ENCODE peak calls at places on chromosomes 16 and 17, in four cellular contexts. Q is colonic mucosa, G is stomach, I is cardiac muscle cell. D is an unnamed sample.

GRCh38 chr16:1466968-1467521 is 7.8 kb downstream of the CLCN7 start:
- DNase-seq in Q (no peak), G (no peak), I (no peak), D (no peak)

GRCh38 chr16:49458221-49458620 is 84.6 kb downstream of the C16orf78 start:
- DNase-seq in Q (peak; percentile 16), G (peak; percentile 21), I (no peak), D (no peak)

GRCh38 chr17:71023631-71024030 is 854.3 kb downstream of the KCNJ2 start:
- DNase-seq in Q (no peak), G (no peak), I (peak; percentile 6), D (no peak)

GRCh38 chr17:64974750-64975317 is 55.6 kb upstream of the LRRC37A3 start:
- DNase-seq in Q (no peak), G (no peak), I (no peak), D (no peak)

GRCh38 chr16:15704545-15704987 is 54.5 kb downstream of the NDE1 start:
- DNase-seq in Q (peak; percentile 81), G (peak; percentile 70), I (peak; percentile 82), D (peak; percentile 44)

GRCh38 chr16:931651-932500 is 38.9 kb downstream of the LMF1 start:
- DNase-seq in Q (no peak), G (no peak), I (no peak), D (no peak)

GRCh38 chr16:55842369-55843104 is 9.6 kb upstream of the CES1 start:
- DNase-seq in Q (no peak), G (no peak), I (peak; percentile 63), D (peak; percentile 54)

GRCh38 chr16:23060458-23061320 is 88.6 kb downstream of the USP31 start:
- DNase-seq in Q (peak; percentile 70), G (peak; percentile 79), I (peak; percentile 79), D (peak; percentile 67)

GRCh38 chr17:73850426-73850825 is 206.2 kb upstream of the SDK2 start:
- DNase-seq in Q (no peak), G (no peak), I (no peak), D (no peak)

GRCh38 chr17:21252289-21252874 is 828 bp downstream of the NATD1 start:
- DNase-seq in Q (no peak), G (no peak), I (no peak), D (no peak)

GRCh38 chr16:10992797-10993196 is 48.4 kb downstream of the CLEC16A start:
- DNase-seq in Q (peak; percentile 45), G (peak; percentile 43), I (peak; percentile 67), D (peak; percentile 58)

DNA sequence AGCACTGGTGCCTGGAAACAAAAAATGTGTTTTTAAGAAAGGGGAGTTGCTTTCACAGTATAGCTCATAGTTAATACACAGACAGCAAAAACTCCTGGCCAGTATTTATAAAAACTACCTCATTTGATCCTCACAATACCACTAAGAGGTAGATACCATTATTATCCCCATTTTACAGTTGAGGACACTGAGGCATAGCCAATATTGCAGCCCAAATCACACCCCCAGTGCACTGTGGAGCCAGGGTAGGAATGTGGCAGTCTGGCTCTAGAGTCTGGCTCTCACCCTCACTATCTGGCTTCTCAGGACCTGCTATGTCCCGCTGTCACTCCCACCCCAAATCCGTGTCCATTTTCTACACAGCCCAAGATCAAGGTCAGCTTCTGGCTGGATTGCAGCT is 2.6 kb downstream of the ARHGAP23 start:
- DNase-seq in Q (no peak), G (no peak), I (no peak), D (no peak)
- H3K4me1 ChIP-seq in Q (peaks cover 4% of the 10 kb centered on the region), G (peaks cover 63% of the 10 kb centered on the region), I (peaks cover 11% of the 10 kb centered on the region), D (peaks cover 3% of the 10 kb centered on the region)

DNA sequence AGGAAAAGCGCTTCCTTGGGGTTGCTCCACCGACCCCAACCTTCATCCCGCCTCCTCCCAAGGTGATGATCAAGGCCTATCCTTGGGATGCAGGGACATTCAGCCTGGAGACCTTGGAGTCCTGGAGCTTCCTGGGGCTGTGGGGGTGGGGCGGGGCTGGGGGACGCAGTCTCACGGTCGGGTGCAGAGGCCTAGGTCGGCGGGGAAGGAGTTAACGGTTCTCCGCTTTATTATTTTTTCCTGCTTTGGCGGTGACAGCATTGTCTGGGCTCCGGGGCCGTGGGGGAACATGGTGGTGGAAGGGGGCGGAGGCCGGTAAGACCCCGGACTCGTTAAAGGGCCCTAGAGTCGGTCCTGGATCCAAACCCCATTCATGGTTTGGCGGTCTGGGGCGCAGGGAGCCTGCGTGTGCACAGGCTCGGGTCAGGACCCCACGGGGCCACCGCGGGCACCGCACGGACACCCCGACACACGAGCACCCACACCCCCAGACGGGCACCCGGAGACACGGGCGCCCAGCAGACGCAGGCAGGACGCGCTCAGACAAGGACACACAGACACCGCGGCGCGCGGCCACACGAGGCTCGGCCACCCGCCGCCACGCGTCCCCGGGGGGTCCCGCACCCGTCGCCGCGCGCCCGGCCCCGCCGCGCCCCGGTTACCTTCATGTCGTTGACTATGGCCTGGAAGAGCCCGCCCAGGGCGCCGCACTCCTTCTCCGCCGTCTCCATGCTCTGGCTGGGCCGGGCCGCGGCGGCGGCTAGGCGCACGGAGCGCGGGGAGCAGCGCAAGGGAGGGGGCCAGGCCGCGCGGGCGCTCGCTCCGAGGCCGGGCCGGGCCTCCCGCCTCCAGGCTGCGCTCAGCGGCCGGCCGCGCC is 554 bp downstream of the MTSS2 start:
- DNase-seq in Q (no peak), G (no peak), I (peak; percentile 42), D (no peak)
- H3K4me3 ChIP-seq in Q (peak overlapping the region; percentile 50), G (peak overlapping the region; percentile 74), I (peak overlapping the region; percentile 80), D (peak overlapping the region; percentile 63)

GRCh38 chr17:57784226-57784895 is 39.3 kb upstream of the CCDC182 start:
- DNase-seq in Q (no peak), G (no peak), I (peak; percentile 4), D (no peak)

GRCh38 chr17:57783338-57783742 is 38.2 kb upstream of the CCDC182 start:
- DNase-seq in Q (peak; percentile 65), G (peak; percentile 80), I (peak; percentile 51), D (peak; percentile 38)

GRCh38 chr17:57782051-57782490 is 37.0 kb upstream of the CCDC182 start:
- DNase-seq in Q (no peak), G (no peak), I (peak; percentile 4), D (no peak)

GRCh38 chr17:57781386-57782050 is 36.4 kb upstream of the CCDC182 start:
- DNase-seq in Q (no peak), G (no peak), I (peak; percentile 8), D (no peak)

GRCh38 chr17:57782642-57783337 is 37.7 kb upstream of the CCDC182 start:
- DNase-seq in Q (no peak), G (no peak), I (no peak), D (no peak)
- H3K27ac ChIP-seq in Q (no peak overlapping the region), G (no peak overlapping the region), I (no peak overlapping the region), D (no peak overlapping the region)

DNA sequence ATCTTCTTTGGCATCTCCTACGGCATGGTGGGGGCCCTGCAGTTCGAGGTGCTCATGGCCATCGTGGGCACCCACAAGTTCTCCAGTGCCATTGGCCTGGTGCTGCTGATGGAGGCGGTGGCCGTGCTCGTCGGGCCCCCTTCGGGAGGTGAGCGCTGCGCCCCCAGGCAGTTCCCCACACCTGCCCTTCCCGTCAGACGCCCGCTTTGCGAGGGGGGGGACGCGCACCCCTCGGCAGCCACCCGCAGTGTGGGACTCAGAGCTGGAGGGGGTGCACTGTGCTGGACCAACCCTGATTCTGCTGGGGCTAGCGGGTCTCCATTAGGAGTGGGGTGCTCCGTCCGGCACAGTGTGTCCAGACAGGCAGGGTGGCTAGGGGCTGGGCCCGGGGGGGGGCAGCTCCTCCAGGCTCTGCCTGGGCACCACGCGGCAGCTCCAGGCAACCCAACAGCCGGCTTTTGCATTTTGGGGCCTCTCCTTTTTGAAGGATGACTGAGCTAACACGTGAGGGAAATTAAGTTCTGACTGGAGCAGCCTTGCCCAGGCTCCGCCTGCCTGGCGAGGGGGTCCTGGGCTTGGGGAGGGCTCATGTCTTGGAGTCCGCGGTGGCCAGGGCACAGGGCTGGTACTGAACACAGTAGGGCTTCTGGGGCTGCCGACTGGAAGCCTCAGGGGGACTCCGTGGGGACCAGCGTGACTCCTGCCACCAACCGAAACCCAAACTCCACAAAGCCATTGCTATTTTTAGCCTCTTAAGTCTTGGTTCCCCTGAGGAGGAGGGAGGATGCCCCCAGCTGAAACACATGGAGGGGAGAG is 9.1 kb downstream of the SLC16A3 start:
- DNase-seq in Q (no peak), G (no peak), I (no peak), D (no peak)
- H3K4me1 ChIP-seq in Q (peaks cover 58% of the 10 kb centered on the region), G (peaks cover 91% of the 10 kb centered on the region), I (peaks cover 66% of the 10 kb centered on the region), D (no peaks in the 10 kb centered on the region)

DNA sequence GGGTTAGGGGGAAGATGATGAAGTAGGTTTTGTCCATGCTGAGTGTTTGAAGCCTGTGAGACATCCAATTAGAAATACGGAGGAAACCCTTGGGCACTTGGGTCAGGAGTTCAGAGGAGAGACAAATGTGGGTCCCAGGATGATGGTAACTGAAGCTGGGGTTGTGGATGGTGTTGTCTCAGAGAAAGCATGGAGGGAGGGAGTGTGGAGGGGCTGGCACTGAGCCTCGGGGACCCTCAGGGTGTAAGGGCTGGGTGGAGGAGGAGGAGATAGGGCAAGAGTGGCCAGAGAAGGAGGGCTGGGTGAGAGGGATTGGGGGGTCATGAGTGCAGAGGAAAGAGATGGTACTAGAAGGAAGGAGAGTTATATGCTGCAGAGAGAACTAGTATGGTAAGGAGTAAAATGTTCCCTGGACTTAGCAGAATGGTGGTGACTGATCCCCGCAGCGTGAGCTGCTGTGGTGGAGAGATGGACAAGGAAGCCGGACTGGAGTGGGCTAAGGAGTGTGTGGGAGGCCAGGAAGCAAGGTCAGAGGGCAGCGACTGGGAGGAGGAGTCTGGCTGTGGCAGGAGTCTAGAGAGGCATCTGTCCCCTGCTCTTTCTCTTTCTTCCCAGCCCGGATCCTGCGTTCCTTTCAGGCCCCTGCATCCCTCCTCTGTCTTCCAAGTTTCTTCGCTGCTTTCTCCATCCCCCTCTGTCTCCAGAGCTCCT is 3.8 kb upstream of the COL1A1 start:
- DNase-seq in Q (no peak), G (no peak), I (peak; percentile 72), D (no peak)
- H3K4me3 ChIP-seq in Q (no peak overlapping the region), G (no peak overlapping the region), I (no peak overlapping the region), D (no peak overlapping the region)

GRCh38 chr17:17105976-17106375 is 63.7 kb downstream of the MPRIP start:
- DNase-seq in Q (no peak), G (no peak), I (no peak), D (no peak)
- H3K27ac ChIP-seq in Q (no peak overlapping the region), G (peak overlapping the region; percentile 30), I (no peak overlapping the region), D (no peak overlapping the region)

GRCh38 chr17:77388384-77389306 is 247.9 kb downstream of the SEC14L1 start:
- DNase-seq in Q (no peak), G (no peak), I (no peak), D (no peak)

GRCh38 chr17:77383613-77384608 is 243.1 kb downstream of the SEC14L1 start:
- DNase-seq in Q (no peak), G (peak; percentile 77), I (no peak), D (no peak)

GRCh38 chr17:77387891-77388290 is 247.1 kb downstream of the SEC14L1 start:
- DNase-seq in Q (no peak), G (no peak), I (no peak), D (no peak)

GRCh38 chr17:77385750-77386501 is 245.2 kb downstream of the SEC14L1 start:
- DNase-seq in Q (no peak), G (no peak), I (peak; percentile 54), D (no peak)

GRCh38 chr17:77386502-77387192 is 245.9 kb downstream of the SEC14L1 start:
- DNase-seq in Q (no peak), G (no peak), I (no peak), D (no peak)
- H3K4me1 ChIP-seq in Q (peaks cover 11% of the 10 kb centered on the region), G (peaks cover 98% of the 10 kb centered on the region), I (peaks cover 77% of the 10 kb centered on the region), D (peaks cover 15% of the 10 kb centered on the region)

GRCh38 chr17:2954898-2955445 is 108.4 kb downstream of the OR1D5 start:
- DNase-seq in Q (no peak), G (peak; percentile 32), I (peak; percentile 97), D (no peak)
- H3K4me3 ChIP-seq in Q (no peak overlapping the region), G (no peak overlapping the region), I (no peak overlapping the region), D (no peak overlapping the region)

GRCh38 chr16:58716468-58716867 is 17.6 kb downstream of the GOT2 start:
- DNase-seq in Q (no peak), G (no peak), I (no peak), D (no peak)
- H3K27ac ChIP-seq in Q (no peak overlapping the region), G (no peak overlapping the region), I (no peak overlapping the region), D (no peak overlapping the region)

GRCh38 chr17:50149099-50149424 is 1.4 kb downstream of the PPP1R9B start:
- DNase-seq in Q (no peak), G (no peak), I (no peak), D (no peak)
- H3K4me1 ChIP-seq in Q (peaks cover 9% of the 10 kb centered on the region), G (peaks cover 86% of the 10 kb centered on the region), I (peaks cover 16% of the 10 kb centered on the region), D (peaks cover 3% of the 10 kb centered on the region)